ENCODE peak calls at places on chromosomes 7 and 10, in ten cellular contexts. D is CD8-positive, alpha-beta memory T cell; H is LNCaP clone FGC; F is IMR-90; K is GM23248; G is lower lobe of right lung; X is cardiac muscle cell; P is fibroblast of pulmonary artery; S is H1; Z is psoas muscle. I is an unnamed sample.

GRCh38 chr7:114944742-114945625 is 23.1 kb downstream of the MDFIC start:
- DNase-seq in P (peak), Z (peak), D (no peak), F (peak), G (peak), S (no peak), K (peak), H (no peak), X (no peak), I (no peak)

GRCh38 chr10:114550756-114551290 is 107.3 kb downstream of the ABLIM1 start:
- DNase-seq in X (peak), G (no peak), S (no peak), Z (no peak), P (peak), D (no peak), F (peak), K (peak), H (peak), I (peak)

GRCh38 chr7:20846791-20847190 is 60.1 kb upstream of the SP8 start:
- DNase-seq in F (no peak), D (no peak), K (no peak), X (no peak), H (no peak), G (no peak), Z (no peak), S (no peak), P (no peak), I (no peak)

GRCh38 chr7:21526007-21526406 is 16.8 kb upstream of the DNAH11 start:
- DNase-seq in Z (no peak), G (no peak), D (peak), K (peak), X (no peak), F (peak), H (no peak), S (no peak), P (no peak), I (peak)

GRCh38 chr7:13826752-13827151 is 162.7 kb downstream of the ETV1 start:
- DNase-seq in D (no peak), S (no peak), P (no peak), Z (no peak), H (no peak), K (peak), F (peak), X (no peak), G (no peak), I (no peak)

GRCh38 chr10:78456649-78457400 is 423.2 kb downstream of the RPS24 start:
- DNase-seq in G (no peak), X (no peak), D (no peak), F (no peak), P (no peak), S (no peak), K (no peak), H (no peak), Z (no peak), I (no peak)

GRCh38 chr7:27661776-27662489 is 750 bp downstream of the HIBADH start:
- DNase-seq in Z (peak), S (no peak), P (peak), H (no peak), F (peak), X (no peak), G (peak), K (peak), D (no peak), I (peak)

GRCh38 chr7:151794508-151795167 is 82.3 kb downstream of the PRKAG2 start:
- DNase-seq in K (peak), S (no peak), H (no peak), D (no peak), F (peak), P (no peak), G (no peak), Z (no peak), X (no peak), I (no peak)

GRCh38 chr10:130570119-130570518 is 433.9 kb downstream of the GLRX3 start:
- DNase-seq in D (no peak), H (no peak), G (no peak), F (no peak), X (no peak), K (no peak), P (no peak), S (no peak), Z (no peak), I (no peak)

GRCh38 chr7:45575501-45576248 is 1.5 kb downstream of the ADCY1 start:
- DNase-seq in X (no peak), D (no peak), Z (no peak), P (no peak), H (no peak), G (no peak), F (no peak), K (no peak), S (no peak), I (no peak)

GRCh38 chr7:99631311-99632109 is 14.8 kb downstream of the ZSCAN25 start:
- DNase-seq in Z (no peak), F (peak), D (no peak), P (peak), K (peak), H (peak), S (no peak), G (no peak), X (peak), I (peak)

GRCh38 chr7:10128748-10129147 is 844.9 kb upstream of the PHF14 start:
- DNase-seq in Z (no peak), S (peak), H (no peak), K (no peak), X (peak), D (no peak), G (no peak), P (no peak), F (no peak), I (peak)

GRCh38 chr7:111459757-111460280 is 102.5 kb downstream of the IMMP2L start:
- DNase-seq in G (no peak), H (no peak), Z (no peak), S (no peak), D (no peak), P (peak), X (no peak), F (peak), K (peak), I (no peak)

GRCh38 chr10:95499482-95499989 is 61.6 kb downstream of the SORBS1 start:
- DNase-seq in D (no peak), P (no peak), F (no peak), X (no peak), Z (no peak), K (no peak), G (no peak), S (no peak), H (no peak), I (no peak)

GRCh38 chr7:146136357-146136875 is 19.8 kb downstream of the CNTNAP2 start:
- DNase-seq in S (no peak), X (no peak), P (no peak), H (no peak), G (no peak), K (no peak), D (no peak), Z (no peak), F (no peak), I (no peak)

GRCh38 chr10:51685768-51686167 is 13.6 kb downstream of the CSTF2T start:
- DNase-seq in P (no peak), X (no peak), H (no peak), Z (no peak), D (no peak), K (peak), F (no peak), G (no peak), S (no peak), I (no peak)

GRCh38 chr7:7276151-7276550 is 93.8 kb downstream of the C1GALT1 start:
- DNase-seq in F (no peak), Z (no peak), X (no peak), G (no peak), H (no peak), K (no peak), P (no peak), S (no peak), D (no peak), I (no peak)

GRCh38 chr10:69843923-69844322 is 42.2 kb downstream of the COL13A1 start:
- DNase-seq in D (no peak), Z (no peak), P (no peak), F (no peak), G (no peak), S (no peak), H (no peak), X (no peak), K (no peak), I (no peak)

GRCh38 chr10:123367181-123367580 is 213.0 kb downstream of the BUB3 start:
- DNase-seq in F (no peak), X (no peak), H (no peak), D (no peak), S (no peak), K (no peak), Z (no peak), G (no peak), P (no peak), I (no peak)

GRCh38 chr7:84022686-84023308 is 171.8 kb downstream of the SEMA3A start:
- DNase-seq in P (no peak), K (no peak), F (peak), G (no peak), D (no peak), S (no peak), Z (no peak), H (peak), X (no peak), I (no peak)

GRCh38 chr10:114312585-114312984 is 73.5 kb downstream of the VWA2 start:
- DNase-seq in X (no peak), P (no peak), S (no peak), H (no peak), D (no peak), G (no peak), F (no peak), K (no peak), Z (no peak), I (no peak)

GRCh38 chr10:69792361-69792760 is 9.3 kb upstream of the COL13A1 start:
- DNase-seq in X (no peak), H (no peak), S (no peak), P (no peak), G (no peak), F (no peak), Z (no peak), D (no peak), K (no peak), I (no peak)

GRCh38 chr10:35058134-35058533 is 32.0 kb downstream of the CUL2 start:
- DNase-seq in X (no peak), F (peak), Z (no peak), P (peak), S (no peak), K (peak), H (no peak), D (no peak), G (no peak), I (peak)

GRCh38 chr10:20694296-20694695 is 202.8 kb downstream of the NEBL start:
- DNase-seq in X (no peak), H (no peak), Z (no peak), F (no peak), G (no peak), D (no peak), S (no peak), K (no peak), P (no peak), I (no peak)

GRCh38 chr10:88651131-88651541 is 13.1 kb upstream of the LIPF start:
- DNase-seq in S (no peak), P (peak), H (no peak), Z (no peak), D (no peak), X (no peak), K (peak), G (no peak), F (peak), I (no peak)

GRCh38 chr7:68622500-68622899 is 975.8 kb upstream of the AUTS2 start:
- DNase-seq in H (no peak), X (no peak), S (no peak), G (no peak), P (no peak), K (no peak), Z (no peak), F (no peak), D (no peak), I (no peak)

GRCh38 chr7:143289421-143289820 is 1.3 kb downstream of the CASP2 start:
- DNase-seq in S (no peak), X (no peak), Z (no peak), D (no peak), P (no peak), G (no peak), K (peak), F (peak), H (no peak), I (peak)

GRCh38 chr10:66291133-66291532 is 634.7 kb upstream of the LRRTM3 start:
- DNase-seq in S (no peak), K (no peak), H (no peak), G (no peak), X (no peak), P (no peak), Z (no peak), D (no peak), F (no peak), I (no peak)

GRCh38 chr10:113959383-113959760 is 84.3 kb upstream of the ADRB1 start:
- DNase-seq in P (no peak), X (no peak), F (no peak), H (peak), K (peak), D (no peak), S (no peak), Z (no peak), G (no peak), I (no peak)

GRCh38 chr10:43258032-43258921 is 8.6 kb downstream of the RASGEF1A start:
- DNase-seq in S (no peak), Z (no peak), D (no peak), F (no peak), P (no peak), X (no peak), H (no peak), G (no peak), K (no peak), I (no peak)

GRCh38 chr7:20306499-20306946 is 24.2 kb upstream of the ITGB8 start:
- DNase-seq in H (no peak), G (no peak), S (no peak), P (peak), F (no peak), D (no peak), X (no peak), K (no peak), Z (no peak), I (no peak)

GRCh38 chr10:96275685-96276418 is 4.5 kb upstream of the BLNK start:
- DNase-seq in X (no peak), H (peak), G (peak), K (no peak), Z (no peak), P (no peak), S (no peak), D (no peak), F (no peak), I (no peak)

GRCh38 chr10:12589789-12590188 is 240.4 kb downstream of the CAMK1D start:
- DNase-seq in D (no peak), K (no peak), G (no peak), S (no peak), Z (no peak), X (no peak), H (no peak), F (no peak), P (no peak), I (no peak)

GRCh38 chr7:96596120-96596826 is 113.4 kb downstream of the SEM1 start:
- DNase-seq in X (peak), Z (no peak), H (peak), K (peak), F (no peak), G (no peak), S (no peak), D (no peak), P (peak), I (peak)

GRCh38 chr7:149753370-149754233 is 19.8 kb downstream of the ZNF467 start:
- DNase-seq in F (peak), S (peak), G (peak), D (no peak), P (peak), K (peak), H (no peak), Z (no peak), X (peak), I (no peak)

GRCh38 chr7:82017334-82017943 is 247.6 kb upstream of the HGF start:
- DNase-seq in G (no peak), K (peak), X (peak), P (peak), Z (no peak), F (peak), S (no peak), D (no peak), H (peak), I (peak)

GRCh38 chr7:14184292-14184864 is 194.9 kb upstream of the ETV1 start:
- DNase-seq in K (no peak), X (no peak), D (no peak), G (no peak), Z (no peak), H (no peak), F (no peak), S (no peak), P (no peak), I (no peak)

GRCh38 chr10:61749271-61749670 is 86.5 kb downstream of the CABCOCO1 start:
- DNase-seq in X (no peak), F (no peak), K (no peak), H (no peak), S (no peak), P (peak), D (no peak), Z (no peak), G (no peak), I (no peak)

GRCh38 chr10:120477006-120477722 is 20.1 kb downstream of the PLPP4 start:
- DNase-seq in G (no peak), F (no peak), P (peak), S (no peak), D (no peak), K (peak), X (no peak), Z (no peak), H (no peak), I (no peak)

GRCh38 chr10:132571565-132572544 is 34.3 kb downstream of the INPP5A start:
- DNase-seq in X (peak), F (peak), P (peak), G (no peak), K (peak), H (peak), S (peak), Z (peak), D (peak), I (peak)
- H3K4me3 ChIP-seq in X (no peak), F (no peak), P (no peak), G (peak), K (no peak), H (peak), S (no peak), Z (no peak), D (no peak), I (peak)

GRCh38 chr10:100020161-100020882 is 10.6 kb upstream of the DNMBP start:
- DNase-seq in X (no peak), H (no peak), D (peak), P (no peak), Z (no peak), F (no peak), K (no peak), G (no peak), S (no peak), I (no peak)
- H3K4me3 ChIP-seq in X (no peak), H (no peak), D (no peak), P (no peak), Z (no peak), F (no peak), K (no peak), G (no peak), S (no peak), I (no peak)

GRCh38 chr10:75165684-75166622 is 44.6 kb upstream of the VDAC2 start:
- DNase-seq in P (peak), D (peak), Z (no peak), S (no peak), F (peak), G (no peak), K (no peak), H (no peak), X (no peak), I (peak)
- H3K4me3 ChIP-seq in P (no peak), D (peak), Z (no peak), S (no peak), F (no peak), G (no peak), K (no peak), H (no peak), X (no peak), I (no peak)

GRCh38 chr7:128832880-128833147 is 2.6 kb downstream of the FLNC start:
- DNase-seq in H (no peak), P (no peak), F (no peak), Z (no peak), D (no peak), S (no peak), G (no peak), K (no peak), X (no peak), I (no peak)
- H3K4me3 ChIP-seq in H (no peak), P (peak), F (peak), Z (peak), D (no peak), S (peak), G (peak), K (peak), X (peak), I (no peak)